ENCODE peak calls at places on chromosome 5, in eight cellular contexts. O is PC-3, N is heart right ventricle, E is left ventricle myocardium inferior, U is right lobe of liver, S is heart left ventricle, X is lower lobe of right lung, Y is cardiac muscle cell. F is an unnamed sample. For H3K27me3, the result is how much of the 10 kb centered on the place peaks cover.

GRCh38 chr5:134131578-134132350 is 17.3 kb downstream of the TCF7 start:
- DNase-seq in E (peak), N (no peak), Y (no peak), U (no peak), O (no peak), S (no peak), X (peak), F (no peak)

GRCh38 chr5:125401724-125402622 is 655.5 kb upstream of the ZNF608 start:
- DNase-seq in Y (no peak), S (no peak), X (no peak), O (peak), U (no peak), E (no peak), N (no peak), F (no peak)

GRCh38 chr5:72245517-72246238 is 74.4 kb downstream of the MRPS27 start:
- DNase-seq in X (no peak), Y (peak), S (no peak), O (no peak), E (no peak), N (no peak), U (no peak), F (no peak)

GRCh38 chr5:89849819-89850515 is 559.6 kb downstream of the CETN3 start:
- DNase-seq in X (no peak), U (no peak), E (no peak), O (no peak), S (no peak), Y (peak), N (no peak), F (no peak)

GRCh38 chr5:17219431-17219830 is 2.0 kb downstream of the BASP1 start:
- DNase-seq in O (no peak), E (no peak), Y (no peak), U (no peak), X (no peak), S (no peak), N (no peak), F (no peak)

GRCh38 chr5:67301285-67301904 is 104.8 kb upstream of the CD180 start:
- DNase-seq in E (peak), Y (no peak), X (peak), O (peak), N (peak), U (no peak), S (peak), F (peak)

GRCh38 chr5:11062379-11062778 is 301.3 kb upstream of the DAP start:
- DNase-seq in U (no peak), X (no peak), N (no peak), O (peak), S (no peak), E (no peak), Y (no peak), F (no peak)

GRCh38 chr5:141651728-141652105 is 499 bp upstream of the FCHSD1 start:
- DNase-seq in N (no peak), X (no peak), O (peak), S (no peak), E (no peak), U (no peak), Y (no peak), F (no peak)

GRCh38 chr5:148898413-148899075 is 72.1 kb downstream of the ADRB2 start:
- DNase-seq in S (no peak), O (no peak), X (no peak), E (no peak), U (no peak), N (no peak), Y (no peak), F (no peak)

GRCh38 chr5:159104759-159105317 is 5.1 kb upstream of the EBF1 start:
- DNase-seq in X (no peak), Y (no peak), N (no peak), O (no peak), U (no peak), E (no peak), S (no peak), F (no peak)

GRCh38 chr5:159103086-159103485 is 3.4 kb upstream of the EBF1 start:
- DNase-seq in U (no peak), Y (no peak), X (no peak), E (no peak), O (no peak), N (no peak), S (no peak), F (no peak)

GRCh38 chr5:159102294-159102934 is 2.7 kb upstream of the EBF1 start:
- DNase-seq in S (no peak), O (no peak), Y (no peak), E (no peak), N (no peak), U (no peak), X (no peak), F (no peak)

GRCh38 chr5:159105318-159106053 is 5.8 kb upstream of the EBF1 start:
- DNase-seq in O (no peak), E (no peak), N (no peak), S (no peak), Y (no peak), U (no peak), X (no peak), F (no peak)

DNA sequence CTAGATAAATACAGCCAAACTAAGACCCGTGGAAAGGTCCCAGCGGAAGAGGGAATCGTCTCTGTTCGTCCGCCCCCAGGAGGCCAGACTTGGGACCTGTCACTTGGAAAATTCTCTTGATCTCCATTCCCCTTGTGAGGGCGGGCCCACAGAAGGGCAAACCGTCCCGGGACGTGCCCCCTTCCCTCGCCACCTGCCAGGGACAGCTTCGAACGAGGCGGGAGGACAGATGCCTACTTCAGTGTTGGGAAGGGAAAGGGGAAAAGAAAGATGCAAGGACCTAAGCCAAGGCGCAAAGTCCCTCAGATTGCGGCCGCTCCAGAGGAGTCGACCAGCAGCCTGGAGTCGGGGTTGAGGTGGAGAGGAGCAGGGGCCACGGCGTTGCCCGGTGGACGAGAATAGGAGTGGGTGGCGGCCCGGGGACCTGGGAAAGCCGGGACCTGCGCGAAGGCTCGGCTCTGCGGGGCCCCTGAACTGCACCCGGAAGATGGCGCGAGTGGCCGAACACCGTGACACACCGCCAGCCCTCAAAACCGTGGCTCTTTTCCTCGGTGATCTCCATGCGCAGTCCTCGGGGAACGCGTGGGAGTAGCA is 4.4 kb upstream of the EBF1 start:
- DNase-seq in Y (peak), X (peak), N (peak), O (peak), E (no peak), U (no peak), S (peak), F (peak)
- TF ChIP-seq CTCF in Y (peak), X (peak), N (peak), O (peak), E (peak), U (peak), S (peak), F (no peak)

GRCh38 chr5:73445708-73446630 is 2.6 kb downstream of the FOXD1 start:
- DNase-seq in E (no peak), Y (no peak), S (no peak), X (no peak), O (no peak), U (no peak), N (no peak), F (no peak)
- H3K27me3 ChIP-seq in E (half or more), Y (half or more), S (half or more), X (half or more), O (under half), U (under half), N (half or more), F (half or more)

GRCh38 chr5:6943197-6943596 is 230.0 kb downstream of the TENT4A start:
- DNase-seq in O (no peak), N (no peak), E (no peak), Y (no peak), U (no peak), S (no peak), X (no peak), F (no peak)
- TF ChIP-seq CTCF in O (no peak), N (no peak), E (no peak), Y (no peak), U (no peak), S (no peak), X (no peak), F (no peak)

GRCh38 chr5:1763548-1763911 is 36.1 kb downstream of the MRPL36 start:
- DNase-seq in N (peak), O (peak), U (peak), S (peak), X (peak), Y (peak), E (no peak), F (peak)
- H3K27me3 ChIP-seq in N (under half), O (under half), U (under half), S (under half), X (under half), Y (under half), E (under half), F (under half)

GRCh38 chr5:153629027-153629426 is 138.6 kb downstream of the GRIA1 start:
- DNase-seq in U (no peak), O (peak), N (peak), X (peak), S (no peak), E (peak), Y (peak), F (no peak)
- TF ChIP-seq CTCF in U (no peak), O (peak), N (peak), X (peak), S (peak), E (peak), Y (peak), F (no peak)

DNA sequence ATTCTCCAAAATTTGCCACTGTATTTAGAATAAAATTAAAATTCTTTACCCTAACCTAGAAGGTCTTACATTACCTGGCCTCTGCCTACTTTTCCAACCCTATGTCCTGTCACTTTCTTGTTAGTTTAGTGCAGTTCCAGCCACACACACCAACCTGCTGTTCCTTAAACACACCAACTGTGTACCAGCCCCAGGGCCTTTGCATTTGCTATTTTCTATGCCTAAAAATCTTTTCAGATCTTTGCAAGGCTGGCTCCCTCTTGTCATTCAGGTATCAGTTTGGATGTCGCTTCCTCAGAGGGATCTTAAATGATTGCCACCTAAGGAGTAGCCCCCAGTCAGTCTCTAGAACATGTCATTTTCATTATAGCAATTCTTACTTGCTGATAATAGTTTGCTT is 17.7 kb upstream of the NRG2 start:
- DNase-seq in O (no peak), Y (no peak), U (no peak), N (no peak), X (no peak), E (no peak), S (no peak), F (no peak)
- H3K27me3 ChIP-seq in O (half or more), Y (half or more), U (under half), N (under half), X (under half), E (under half), S (under half), F (under half)

DNA sequence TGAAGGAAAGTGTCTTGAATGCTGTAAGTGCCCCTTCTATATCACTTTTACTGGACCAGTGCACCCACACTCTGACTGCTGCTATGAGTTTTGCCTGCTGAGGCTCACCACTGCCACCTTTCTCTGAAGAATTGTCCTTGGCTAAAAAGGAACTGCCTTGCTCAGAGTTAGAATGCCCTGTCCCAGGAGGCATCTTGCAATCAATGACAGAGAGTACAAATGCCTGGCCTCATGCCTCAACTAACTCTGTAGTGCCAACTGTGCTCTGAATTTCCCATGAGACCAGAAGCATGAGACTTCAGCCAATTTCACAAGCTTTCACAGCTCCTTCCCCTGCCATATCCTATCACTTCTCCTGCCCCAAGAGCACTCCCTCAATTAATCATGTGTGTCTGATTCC is 569.7 kb downstream of the ZNF608 start:
- DNase-seq in S (peak), O (no peak), X (no peak), N (peak), Y (no peak), E (peak), U (no peak), F (no peak)
- TF ChIP-seq CTCF in S (peak), O (no peak), X (no peak), N (peak), Y (no peak), E (peak), U (no peak), F (no peak)

F was measured in Peyer's patch.